ENCODE peak calls at places on chromosomes 2 and 18, in six cellular contexts. One of them, this sample, is unnamed.

GRCh38 chr2:44598731-44599529 is 237.2 kb downstream of the CAMKMT start:
- DNase-seq in amniotic epithelial cell: no peak
- DNase-seq in stimulated activated CD4-positive, alpha-beta T cell treated with anti-CD3 and anti-CD28 coated beads, Interleukin-4, amount 100 ng/mL, for 4 hours: no peak
- DNase-seq in right atrium auricular region: no peak
- DNase-seq in dorsolateral prefrontal cortex: no peak
- DNase-seq in choroid plexus epithelial cell: no peak
- DNase-seq in this sample: peak; percentile 79

GRCh38 chr2:18118703-18119102 is 240.2 kb downstream of the KCNS3 start:
- DNase-seq in amniotic epithelial cell: peak; percentile 13
- DNase-seq in stimulated activated CD4-positive, alpha-beta T cell treated with anti-CD3 and anti-CD28 coated beads, Interleukin-4, amount 100 ng/mL, for 4 hours: no peak
- DNase-seq in right atrium auricular region: no peak
- DNase-seq in dorsolateral prefrontal cortex: no peak
- DNase-seq in choroid plexus epithelial cell: peak; percentile 17
- DNase-seq in this sample: no peak

GRCh38 chr18:26757263-26758019 is 108.1 kb downstream of the AQP4 start:
- DNase-seq in amniotic epithelial cell: no peak
- DNase-seq in stimulated activated CD4-positive, alpha-beta T cell treated with anti-CD3 and anti-CD28 coated beads, Interleukin-4, amount 100 ng/mL, for 4 hours: no peak
- DNase-seq in right atrium auricular region: no peak
- DNase-seq in dorsolateral prefrontal cortex: no peak
- DNase-seq in choroid plexus epithelial cell: no peak
- DNase-seq in this sample: no peak

GRCh38 chr18:13014818-13015217 is 23.7 kb downstream of the CEP192 start:
- DNase-seq in amniotic epithelial cell: no peak
- DNase-seq in stimulated activated CD4-positive, alpha-beta T cell treated with anti-CD3 and anti-CD28 coated beads, Interleukin-4, amount 100 ng/mL, for 4 hours: no peak
- DNase-seq in right atrium auricular region: no peak
- DNase-seq in dorsolateral prefrontal cortex: no peak
- DNase-seq in choroid plexus epithelial cell: no peak
- DNase-seq in this sample: no peak

GRCh38 chr2:128752691-128753263 is 434.1 kb upstream of the HS6ST1 start:
- DNase-seq in amniotic epithelial cell: no peak
- DNase-seq in stimulated activated CD4-positive, alpha-beta T cell treated with anti-CD3 and anti-CD28 coated beads, Interleukin-4, amount 100 ng/mL, for 4 hours: no peak
- DNase-seq in right atrium auricular region: peak; percentile 38
- DNase-seq in dorsolateral prefrontal cortex: no peak
- DNase-seq in choroid plexus epithelial cell: no peak
- DNase-seq in this sample: no peak

GRCh38 chr2:208698114-208698513 is 291.5 kb downstream of the PTH2R start:
- DNase-seq in amniotic epithelial cell: no peak
- DNase-seq in stimulated activated CD4-positive, alpha-beta T cell treated with anti-CD3 and anti-CD28 coated beads, Interleukin-4, amount 100 ng/mL, for 4 hours: no peak
- DNase-seq in right atrium auricular region: no peak
- DNase-seq in dorsolateral prefrontal cortex: no peak
- DNase-seq in choroid plexus epithelial cell: no peak
- DNase-seq in this sample: no peak

GRCh38 chr2:213188971-213189899 is 37.8 kb upstream of the IKZF2 start:
- DNase-seq in amniotic epithelial cell: peak; percentile 61
- DNase-seq in stimulated activated CD4-positive, alpha-beta T cell treated with anti-CD3 and anti-CD28 coated beads, Interleukin-4, amount 100 ng/mL, for 4 hours: no peak
- DNase-seq in right atrium auricular region: no peak
- DNase-seq in dorsolateral prefrontal cortex: no peak
- DNase-seq in choroid plexus epithelial cell: peak; percentile 66
- DNase-seq in this sample: no peak

GRCh38 chr2:173405171-173405750 is 50.6 kb downstream of the CDCA7 start:
- DNase-seq in amniotic epithelial cell: no peak
- DNase-seq in stimulated activated CD4-positive, alpha-beta T cell treated with anti-CD3 and anti-CD28 coated beads, Interleukin-4, amount 100 ng/mL, for 4 hours: no peak
- DNase-seq in right atrium auricular region: no peak
- DNase-seq in dorsolateral prefrontal cortex: no peak
- DNase-seq in choroid plexus epithelial cell: no peak
- DNase-seq in this sample: no peak

GRCh38 chr18:3233004-3233403 is 13.2 kb upstream of the MYOM1 start:
- DNase-seq in amniotic epithelial cell: no peak
- DNase-seq in stimulated activated CD4-positive, alpha-beta T cell treated with anti-CD3 and anti-CD28 coated beads, Interleukin-4, amount 100 ng/mL, for 4 hours: no peak
- DNase-seq in right atrium auricular region: no peak
- DNase-seq in dorsolateral prefrontal cortex: no peak
- DNase-seq in choroid plexus epithelial cell: no peak
- DNase-seq in this sample: no peak

GRCh38 chr2:189522435-189523151 is 58.0 kb downstream of the SLC40A1 start:
- DNase-seq in amniotic epithelial cell: peak; percentile 78
- DNase-seq in stimulated activated CD4-positive, alpha-beta T cell treated with anti-CD3 and anti-CD28 coated beads, Interleukin-4, amount 100 ng/mL, for 4 hours: no peak
- DNase-seq in right atrium auricular region: no peak
- DNase-seq in dorsolateral prefrontal cortex: no peak
- DNase-seq in choroid plexus epithelial cell: peak; percentile 58
- DNase-seq in this sample: no peak

GRCh38 chr2:61275575-61276184 is 113.7 kb downstream of the C2orf74 start:
- DNase-seq in amniotic epithelial cell: no peak
- DNase-seq in stimulated activated CD4-positive, alpha-beta T cell treated with anti-CD3 and anti-CD28 coated beads, Interleukin-4, amount 100 ng/mL, for 4 hours: no peak
- DNase-seq in right atrium auricular region: no peak
- DNase-seq in dorsolateral prefrontal cortex: no peak
- DNase-seq in choroid plexus epithelial cell: no peak
- DNase-seq in this sample: no peak

GRCh38 chr18:52484977-52485376 is 145.0 kb downstream of the DCC start:
- DNase-seq in amniotic epithelial cell: no peak
- DNase-seq in stimulated activated CD4-positive, alpha-beta T cell treated with anti-CD3 and anti-CD28 coated beads, Interleukin-4, amount 100 ng/mL, for 4 hours: no peak
- DNase-seq in right atrium auricular region: no peak
- DNase-seq in dorsolateral prefrontal cortex: no peak
- DNase-seq in choroid plexus epithelial cell: peak; percentile 1
- DNase-seq in this sample: no peak

GRCh38 chr2:177078416-177078815 is 134.2 kb upstream of the HNRNPA3 start:
- DNase-seq in amniotic epithelial cell: peak; percentile 8
- DNase-seq in stimulated activated CD4-positive, alpha-beta T cell treated with anti-CD3 and anti-CD28 coated beads, Interleukin-4, amount 100 ng/mL, for 4 hours: no peak
- DNase-seq in right atrium auricular region: no peak
- DNase-seq in dorsolateral prefrontal cortex: no peak
- DNase-seq in choroid plexus epithelial cell: peak; percentile 4
- DNase-seq in this sample: no peak

GRCh38 chr2:56713161-56713676 is 529.4 kb downstream of the CCDC85A start:
- DNase-seq in amniotic epithelial cell: peak; percentile 74
- DNase-seq in stimulated activated CD4-positive, alpha-beta T cell treated with anti-CD3 and anti-CD28 coated beads, Interleukin-4, amount 100 ng/mL, for 4 hours: no peak
- DNase-seq in right atrium auricular region: no peak
- DNase-seq in dorsolateral prefrontal cortex: no peak
- DNase-seq in choroid plexus epithelial cell: peak; percentile 36
- DNase-seq in this sample: no peak

GRCh38 chr18:61702007-61702406 is 190.8 kb downstream of the RNF152 start:
- DNase-seq in amniotic epithelial cell: peak; percentile 34
- DNase-seq in stimulated activated CD4-positive, alpha-beta T cell treated with anti-CD3 and anti-CD28 coated beads, Interleukin-4, amount 100 ng/mL, for 4 hours: no peak
- DNase-seq in right atrium auricular region: no peak
- DNase-seq in dorsolateral prefrontal cortex: no peak
- DNase-seq in choroid plexus epithelial cell: peak; percentile 51
- DNase-seq in this sample: no peak

GRCh38 chr18:70454705-70455322 is 166.0 kb downstream of the SOCS6 start:
- DNase-seq in amniotic epithelial cell: peak; percentile 65
- DNase-seq in stimulated activated CD4-positive, alpha-beta T cell treated with anti-CD3 and anti-CD28 coated beads, Interleukin-4, amount 100 ng/mL, for 4 hours: no peak
- DNase-seq in right atrium auricular region: no peak
- DNase-seq in dorsolateral prefrontal cortex: no peak
- DNase-seq in choroid plexus epithelial cell: peak; percentile 91
- DNase-seq in this sample: no peak

GRCh38 chr2:8388779-8389178 is 293.1 kb upstream of the ID2 start:
- DNase-seq in amniotic epithelial cell: no peak
- DNase-seq in stimulated activated CD4-positive, alpha-beta T cell treated with anti-CD3 and anti-CD28 coated beads, Interleukin-4, amount 100 ng/mL, for 4 hours: no peak
- DNase-seq in right atrium auricular region: no peak
- DNase-seq in dorsolateral prefrontal cortex: no peak
- DNase-seq in choroid plexus epithelial cell: no peak
- DNase-seq in this sample: no peak

GRCh38 chr2:199459286-199460100 is 1.8 kb upstream of the SATB2 start:
- DNase-seq in amniotic epithelial cell: peak; percentile 91
- DNase-seq in stimulated activated CD4-positive, alpha-beta T cell treated with anti-CD3 and anti-CD28 coated beads, Interleukin-4, amount 100 ng/mL, for 4 hours: peak; percentile 74
- DNase-seq in right atrium auricular region: peak; percentile 86
- DNase-seq in dorsolateral prefrontal cortex: peak; percentile 88
- DNase-seq in choroid plexus epithelial cell: peak; percentile 96
- DNase-seq in this sample: peak; percentile 80

GRCh38 chr2:164015328-164016123 is 279.7 kb upstream of the FIGN start:
- DNase-seq in amniotic epithelial cell: peak; percentile 25
- DNase-seq in stimulated activated CD4-positive, alpha-beta T cell treated with anti-CD3 and anti-CD28 coated beads, Interleukin-4, amount 100 ng/mL, for 4 hours: no peak
- DNase-seq in right atrium auricular region: peak; percentile 64
- DNase-seq in dorsolateral prefrontal cortex: no peak
- DNase-seq in choroid plexus epithelial cell: no peak
- DNase-seq in this sample: no peak

GRCh38 chr2:25740810-25741381 is 67.5 kb upstream of the DTNB start:
- DNase-seq in amniotic epithelial cell: peak; percentile 83
- DNase-seq in stimulated activated CD4-positive, alpha-beta T cell treated with anti-CD3 and anti-CD28 coated beads, Interleukin-4, amount 100 ng/mL, for 4 hours: no peak
- DNase-seq in right atrium auricular region: no peak
- DNase-seq in dorsolateral prefrontal cortex: no peak
- DNase-seq in choroid plexus epithelial cell: peak; percentile 89
- DNase-seq in this sample: no peak

GRCh38 chr18:41113885-41114482 is 841.0 kb upstream of the PIK3C3 start:
- DNase-seq in amniotic epithelial cell: peak; percentile 90
- DNase-seq in stimulated activated CD4-positive, alpha-beta T cell treated with anti-CD3 and anti-CD28 coated beads, Interleukin-4, amount 100 ng/mL, for 4 hours: no peak
- DNase-seq in right atrium auricular region: no peak
- DNase-seq in dorsolateral prefrontal cortex: no peak
- DNase-seq in choroid plexus epithelial cell: peak; percentile 85
- DNase-seq in this sample: no peak

GRCh38 chr18:79921984-79922965 is 29.2 kb downstream of the SLC66A2 start:
- DNase-seq in amniotic epithelial cell: no peak
- DNase-seq in stimulated activated CD4-positive, alpha-beta T cell treated with anti-CD3 and anti-CD28 coated beads, Interleukin-4, amount 100 ng/mL, for 4 hours: no peak
- DNase-seq in right atrium auricular region: peak; percentile 28
- DNase-seq in dorsolateral prefrontal cortex: peak; percentile 21
- DNase-seq in choroid plexus epithelial cell: no peak
- DNase-seq in this sample: no peak

GRCh38 chr2:68565858-68566257 is 77.5 kb upstream of the PROKR1 start:
- DNase-seq in amniotic epithelial cell: peak; percentile 82
- DNase-seq in stimulated activated CD4-positive, alpha-beta T cell treated with anti-CD3 and anti-CD28 coated beads, Interleukin-4, amount 100 ng/mL, for 4 hours: no peak
- DNase-seq in right atrium auricular region: no peak
- DNase-seq in dorsolateral prefrontal cortex: no peak
- DNase-seq in choroid plexus epithelial cell: peak; percentile 63
- DNase-seq in this sample: no peak

GRCh38 chr2:104769096-104769495 is 84.8 kb upstream of the POU3F3 start:
- DNase-seq in amniotic epithelial cell: peak; percentile 4
- DNase-seq in stimulated activated CD4-positive, alpha-beta T cell treated with anti-CD3 and anti-CD28 coated beads, Interleukin-4, amount 100 ng/mL, for 4 hours: no peak
- DNase-seq in right atrium auricular region: no peak
- DNase-seq in dorsolateral prefrontal cortex: no peak
- DNase-seq in choroid plexus epithelial cell: peak; percentile 89
- DNase-seq in this sample: no peak

GRCh38 chr2:179336782-179337534 is 72.3 kb upstream of the SESTD1 start:
- DNase-seq in amniotic epithelial cell: no peak
- DNase-seq in stimulated activated CD4-positive, alpha-beta T cell treated with anti-CD3 and anti-CD28 coated beads, Interleukin-4, amount 100 ng/mL, for 4 hours: no peak
- DNase-seq in right atrium auricular region: no peak
- DNase-seq in dorsolateral prefrontal cortex: no peak
- DNase-seq in choroid plexus epithelial cell: peak; percentile 64
- DNase-seq in this sample: no peak

GRCh38 chr2:97742381-97742847 is 29.0 kb downstream of the ZAP70 start:
- DNase-seq in amniotic epithelial cell: no peak
- DNase-seq in stimulated activated CD4-positive, alpha-beta T cell treated with anti-CD3 and anti-CD28 coated beads, Interleukin-4, amount 100 ng/mL, for 4 hours: no peak
- DNase-seq in right atrium auricular region: no peak
- DNase-seq in dorsolateral prefrontal cortex: no peak
- DNase-seq in choroid plexus epithelial cell: peak; percentile 27
- DNase-seq in this sample: no peak

GRCh38 chr18:36188912-36189311 is 1.6 kb downstream of the MOCOS start:
- DNase-seq in amniotic epithelial cell: no peak
- DNase-seq in stimulated activated CD4-positive, alpha-beta T cell treated with anti-CD3 and anti-CD28 coated beads, Interleukin-4, amount 100 ng/mL, for 4 hours: no peak
- DNase-seq in right atrium auricular region: no peak
- DNase-seq in dorsolateral prefrontal cortex: no peak
- DNase-seq in choroid plexus epithelial cell: no peak
- DNase-seq in this sample: no peak

GRCh38 chr18:23032030-23032582 is 99.0 kb downstream of the RBBP8 start:
- DNase-seq in amniotic epithelial cell: peak; percentile 89
- DNase-seq in stimulated activated CD4-positive, alpha-beta T cell treated with anti-CD3 and anti-CD28 coated beads, Interleukin-4, amount 100 ng/mL, for 4 hours: no peak
- DNase-seq in right atrium auricular region: no peak
- DNase-seq in dorsolateral prefrontal cortex: no peak
- DNase-seq in choroid plexus epithelial cell: peak; percentile 84
- DNase-seq in this sample: no peak

GRCh38 chr2:60527762-60528161 is 25.7 kb downstream of the BCL11A start:
- DNase-seq in amniotic epithelial cell: no peak
- DNase-seq in stimulated activated CD4-positive, alpha-beta T cell treated with anti-CD3 and anti-CD28 coated beads, Interleukin-4, amount 100 ng/mL, for 4 hours: no peak
- DNase-seq in right atrium auricular region: no peak
- DNase-seq in dorsolateral prefrontal cortex: no peak
- DNase-seq in choroid plexus epithelial cell: no peak
- DNase-seq in this sample: no peak

GRCh38 chr2:235017441-235017840 is 65.6 kb downstream of the SH3BP4 start:
- DNase-seq in amniotic epithelial cell: no peak
- DNase-seq in stimulated activated CD4-positive, alpha-beta T cell treated with anti-CD3 and anti-CD28 coated beads, Interleukin-4, amount 100 ng/mL, for 4 hours: no peak
- DNase-seq in right atrium auricular region: no peak
- DNase-seq in dorsolateral prefrontal cortex: no peak
- DNase-seq in choroid plexus epithelial cell: no peak
- DNase-seq in this sample: no peak

GRCh38 chr2:10447300-10448207 is 573 bp downstream of the ODC1 start:
- DNase-seq in amniotic epithelial cell: peak; percentile 32
- DNase-seq in stimulated activated CD4-positive, alpha-beta T cell treated with anti-CD3 and anti-CD28 coated beads, Interleukin-4, amount 100 ng/mL, for 4 hours: peak; percentile 49
- DNase-seq in right atrium auricular region: no peak
- DNase-seq in dorsolateral prefrontal cortex: no peak
- DNase-seq in choroid plexus epithelial cell: peak; percentile 51
- DNase-seq in this sample: peak; percentile 19

GRCh38 chr2:9649261-9649660 is 18.5 kb upstream of the YWHAQ start:
- DNase-seq in amniotic epithelial cell: no peak
- DNase-seq in stimulated activated CD4-positive, alpha-beta T cell treated with anti-CD3 and anti-CD28 coated beads, Interleukin-4, amount 100 ng/mL, for 4 hours: no peak
- DNase-seq in right atrium auricular region: no peak
- DNase-seq in dorsolateral prefrontal cortex: no peak
- DNase-seq in choroid plexus epithelial cell: no peak
- DNase-seq in this sample: no peak

GRCh38 chr2:96760986-96761832 is 507 bp downstream of the CNNM4 start:
- DNase-seq in amniotic epithelial cell: peak; percentile 21
- DNase-seq in stimulated activated CD4-positive, alpha-beta T cell treated with anti-CD3 and anti-CD28 coated beads, Interleukin-4, amount 100 ng/mL, for 4 hours: no peak
- DNase-seq in right atrium auricular region: no peak
- DNase-seq in dorsolateral prefrontal cortex: peak; percentile 48
- DNase-seq in choroid plexus epithelial cell: no peak
- DNase-seq in this sample: no peak

GRCh38 chr2:47269316-47270232 is 114.5 kb upstream of the STPG4 start:
- DNase-seq in amniotic epithelial cell: peak; percentile 90
- DNase-seq in stimulated activated CD4-positive, alpha-beta T cell treated with anti-CD3 and anti-CD28 coated beads, Interleukin-4, amount 100 ng/mL, for 4 hours: no peak
- DNase-seq in right atrium auricular region: peak; percentile 89
- DNase-seq in dorsolateral prefrontal cortex: no peak
- DNase-seq in choroid plexus epithelial cell: peak; percentile 65
- DNase-seq in this sample: no peak

GRCh38 chr2:36770542-36771287 is 74.2 kb downstream of the VIT start:
- DNase-seq in amniotic epithelial cell: peak; percentile 55
- DNase-seq in stimulated activated CD4-positive, alpha-beta T cell treated with anti-CD3 and anti-CD28 coated beads, Interleukin-4, amount 100 ng/mL, for 4 hours: peak; percentile 26
- DNase-seq in right atrium auricular region: no peak
- DNase-seq in dorsolateral prefrontal cortex: no peak
- DNase-seq in choroid plexus epithelial cell: peak; percentile 66
- DNase-seq in this sample: no peak

GRCh38 chr2:37585982-37586621 is 85.3 kb downstream of the CDC42EP3 start:
- DNase-seq in amniotic epithelial cell: peak; percentile 95
- DNase-seq in stimulated activated CD4-positive, alpha-beta T cell treated with anti-CD3 and anti-CD28 coated beads, Interleukin-4, amount 100 ng/mL, for 4 hours: peak; percentile 50
- DNase-seq in right atrium auricular region: no peak
- DNase-seq in dorsolateral prefrontal cortex: no peak
- DNase-seq in choroid plexus epithelial cell: peak; percentile 95
- DNase-seq in this sample: no peak